ENCODE peak calls at places on chromosomes 6 and 20, in seven cellular contexts. S is BJ; F is GM12865; L is AG10803; Y is naive thymus-derived CD4-positive, alpha-beta T cell; X is fibroblast of mammary gland; C is WERI-Rb-1. P is an unnamed sample.

GRCh38 chr6:125104425-125104824 is 49.1 kb upstream of the TPD52L1 start:
- DNase-seq in L (peak), S (peak), C (no peak), F (no peak), X (peak), Y (no peak), P (no peak)

GRCh38 chr20:34112600-34113061 is 588 bp upstream of the EIF2S2 start:
- DNase-seq in Y (no peak), F (peak), X (peak), S (peak), L (peak), C (peak), P (no peak)

GRCh38 chr6:35363293-35363750 is 21.0 kb downstream of the PPARD start:
- DNase-seq in L (peak), F (no peak), S (peak), X (peak), Y (no peak), C (no peak), P (no peak)

GRCh38 chr20:47764154-47764734 is 21.0 kb downstream of the SULF2 start:
- DNase-seq in F (peak), S (no peak), X (no peak), C (no peak), Y (no peak), L (no peak), P (peak)

GRCh38 chr6:3283641-3284435 is 25.1 kb downstream of the PSMG4 start:
- DNase-seq in C (no peak), Y (no peak), F (no peak), S (no peak), L (no peak), X (no peak), P (no peak)

GRCh38 chr6:167952512-167952859 is 45.0 kb upstream of the KIF25 start:
- DNase-seq in X (no peak), S (no peak), L (no peak), Y (no peak), F (no peak), C (no peak), P (no peak)

GRCh38 chr6:135586844-135587243 is 89.3 kb upstream of the AHI1 start:
- DNase-seq in S (no peak), C (no peak), X (no peak), F (peak), L (no peak), Y (peak), P (no peak)

GRCh38 chr6:130517444-130517931 is 151.7 kb downstream of the TMEM200A start:
- DNase-seq in Y (no peak), L (peak), X (peak), C (no peak), S (no peak), F (peak), P (no peak)

GRCh38 chr20:9978395-9979004 is 56.3 kb upstream of the ANKEF1 start:
- DNase-seq in X (peak), Y (peak), L (peak), C (peak), S (peak), F (peak), P (peak)

GRCh38 chr6:100096356-100096755 is 102.3 kb upstream of the MCHR2 start:
- DNase-seq in F (no peak), S (no peak), Y (no peak), L (no peak), C (no peak), X (peak), P (no peak)

GRCh38 chr20:20412750-20413149 is 44.8 kb downstream of the INSM1 start:
- DNase-seq in F (no peak), S (no peak), C (no peak), X (no peak), Y (no peak), L (no peak), P (no peak)

GRCh38 chr20:25361287-25361683 is 29.4 kb downstream of the ABHD12 start:
- DNase-seq in S (no peak), C (no peak), X (no peak), Y (no peak), F (no peak), L (peak), P (no peak)

GRCh38 chr6:116513224-116513875 is 1.9 kb downstream of the CALHM5 start:
- DNase-seq in L (no peak), S (no peak), Y (no peak), X (no peak), C (no peak), F (no peak), P (no peak)

GRCh38 chr20:46021361-46022359 is 7.4 kb upstream of the SLC12A5 start:
- DNase-seq in F (peak), X (no peak), L (no peak), Y (no peak), C (peak), S (no peak), P (peak)

GRCh38 chr6:23021487-23021886 is 452.1 kb downstream of the HDGFL1 start:
- DNase-seq in S (no peak), F (no peak), C (no peak), X (no peak), L (no peak), Y (no peak), P (no peak)

GRCh38 chr20:45621593-45621992 is 7.9 kb upstream of the WFDC10A start:
- DNase-seq in C (no peak), L (no peak), S (no peak), F (no peak), X (no peak), Y (no peak), P (no peak)

GRCh38 chr6:66361886-66362285 is 654.9 kb upstream of the EYS start:
- DNase-seq in F (no peak), L (no peak), C (no peak), Y (no peak), X (no peak), S (no peak), P (no peak)

GRCh38 chr6:118467181-118467580 is 80.9 kb upstream of the PLN start:
- DNase-seq in L (no peak), C (no peak), S (no peak), F (peak), X (no peak), Y (no peak), P (no peak)

GRCh38 chr6:25014806-25015560 is 79.2 kb upstream of the RIPOR2 start:
- DNase-seq in L (peak), S (peak), C (no peak), Y (peak), F (peak), X (peak), P (no peak)

GRCh38 chr6:157263146-157263545 is 60.2 kb downstream of the TMEM242 start:
- DNase-seq in X (no peak), S (no peak), C (no peak), Y (no peak), L (no peak), F (no peak), P (no peak)

GRCh38 chr6:166494757-166495486 is 91.6 kb downstream of the RAMACL start:
- DNase-seq in F (no peak), C (no peak), X (no peak), Y (no peak), L (no peak), S (no peak), P (no peak)

GRCh38 chr20:33332905-33333456 is 50.0 kb downstream of the BPIFB1 start:
- DNase-seq in L (no peak), X (no peak), F (no peak), S (no peak), C (no peak), Y (no peak), P (no peak)

GRCh38 chr20:11267762-11268335 is 594.0 kb upstream of the JAG1 start:
- DNase-seq in Y (no peak), F (no peak), C (no peak), L (no peak), S (no peak), X (no peak), P (no peak)

GRCh38 chr6:31734703-31735500 is 1.4 kb downstream of the CLIC1 start:
- DNase-seq in Y (no peak), X (peak), S (no peak), L (peak), F (peak), C (peak), P (peak)

GRCh38 chr6:165831812-165832470 is 168.9 kb upstream of the PDE10A start:
- DNase-seq in X (no peak), L (no peak), F (no peak), C (no peak), Y (no peak), S (no peak), P (peak)

GRCh38 chr6:136625293-136625692 is 75.1 kb upstream of the MAP7 start:
- DNase-seq in Y (no peak), S (no peak), C (no peak), F (no peak), L (no peak), X (no peak), P (no peak)

GRCh38 chr20:38083338-38084048 is 49.9 kb downstream of the RPRD1B start:
- DNase-seq in Y (no peak), F (peak), X (no peak), L (no peak), S (no peak), C (no peak), P (no peak)

GRCh38 chr6:7730852-7731251 is 5.0 kb downstream of the BMP6 start:
- DNase-seq in C (no peak), S (peak), X (peak), F (no peak), L (peak), Y (no peak), P (no peak)

GRCh38 chr6:89793586-89793985 is 26.0 kb downstream of the MDN1 start:
- DNase-seq in C (no peak), Y (no peak), S (no peak), L (no peak), X (no peak), F (no peak), P (no peak)

GRCh38 chr6:12222405-12223366 is 67.5 kb upstream of the EDN1 start:
- DNase-seq in S (no peak), F (no peak), X (no peak), C (no peak), L (no peak), Y (no peak), P (no peak)

GRCh38 chr6:148193063-148193680 is 149.5 kb upstream of the SASH1 start:
- DNase-seq in S (no peak), C (no peak), L (no peak), F (no peak), Y (no peak), X (peak), P (no peak)

GRCh38 chr20:50259705-50260479 is 69.3 kb downstream of the CEBPB start:
- DNase-seq in X (no peak), Y (no peak), L (no peak), F (no peak), S (no peak), C (no peak), P (no peak)

GRCh38 chr6:83055366-83055964 is 10.2 kb downstream of the UBE3D start:
- DNase-seq in S (no peak), C (peak), X (peak), Y (peak), L (peak), F (peak), P (no peak)

GRCh38 chr6:44430322-44430721 is 42.8 kb downstream of the CDC5L start:
- DNase-seq in F (no peak), L (peak), S (no peak), Y (no peak), C (no peak), X (no peak), P (no peak)

GRCh38 chr20:50369225-50370035 is 140.8 kb upstream of the PTPN1 start:
- DNase-seq in X (no peak), S (no peak), Y (no peak), F (no peak), C (no peak), L (no peak), P (no peak)

GRCh38 chr20:38608188-38608587 is 6.6 kb downstream of the ARHGAP40 start:
- DNase-seq in F (no peak), L (no peak), S (no peak), Y (no peak), X (no peak), C (no peak), P (no peak)

GRCh38 chr20:34365765-34366213 is 2.7 kb downstream of the ITCH start:
- DNase-seq in L (no peak), X (no peak), C (no peak), S (no peak), F (peak), Y (no peak), P (peak)

GRCh38 chr6:18350728-18351127 is 36.4 kb upstream of the RNF144B start:
- DNase-seq in C (no peak), Y (no peak), L (no peak), F (no peak), S (no peak), X (no peak), P (no peak)

GRCh38 chr6:35663001-35663400 is 25.7 kb downstream of the FKBP5 start:
- DNase-seq in C (peak), F (no peak), L (no peak), S (no peak), X (peak), Y (no peak), P (no peak)

GRCh38 chr6:158545043-158545966 is 14.6 kb upstream of the TMEM181 start:
- DNase-seq in F (no peak), Y (no peak), L (no peak), S (no peak), C (no peak), X (no peak), P (no peak)

DNA sequence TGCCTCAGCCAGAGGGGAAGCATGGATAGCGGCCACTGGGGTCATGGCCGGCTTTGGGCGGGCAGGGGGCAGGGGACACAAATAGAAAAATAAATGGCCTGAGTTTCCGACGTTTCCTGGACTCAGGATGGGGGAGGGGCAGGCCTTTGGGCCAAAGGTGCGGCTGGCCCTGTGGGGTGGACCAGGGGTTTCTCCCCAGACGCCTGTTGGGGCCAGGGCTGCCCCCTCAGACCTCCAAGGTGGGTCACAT is 6.4 kb upstream of the TCEA2 start:
- DNase-seq in S (no peak), L (no peak), Y (no peak), F (no peak), C (no peak), X (no peak), P (no peak)
- H3K4me3 ChIP-seq in S (no peak), L (no peak), Y (no peak), F (no peak), C (no peak), X (no peak), P (no peak)

DNA sequence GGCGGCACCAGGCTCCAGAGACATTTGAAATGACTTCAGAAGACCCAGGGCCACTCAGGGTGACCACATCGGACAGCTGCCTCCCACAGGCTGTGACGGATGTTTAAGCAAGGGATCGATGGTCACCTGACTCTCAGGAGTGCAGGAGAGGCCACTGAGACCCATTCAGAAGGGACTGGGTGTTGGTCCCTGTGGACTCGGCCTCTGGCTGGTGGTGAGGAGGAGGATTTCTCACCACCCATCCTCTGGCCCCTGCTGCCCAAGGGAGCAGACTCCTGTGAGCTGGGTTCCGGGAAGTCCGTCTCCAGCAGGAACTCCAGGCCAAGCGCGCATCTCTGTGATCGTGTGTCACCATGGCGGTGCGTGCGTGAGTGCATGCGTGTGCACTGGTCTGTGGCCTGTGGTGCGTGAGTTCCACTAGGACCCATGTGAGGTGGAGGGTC is 25.5 kb downstream of the NPEPL1 start:
- DNase-seq in F (no peak), S (no peak), C (no peak), Y (no peak), L (no peak), X (no peak), P (no peak)
- H3K4me3 ChIP-seq in F (no peak), S (no peak), C (no peak), Y (no peak), L (no peak), X (no peak), P (no peak)

GRCh38 chr6:145490068-145490467 is 245.3 kb downstream of the EPM2A start:
- DNase-seq in Y (no peak), F (no peak), X (no peak), L (no peak), C (no peak), S (no peak), P (peak)
- H3K4me3 ChIP-seq in Y (no peak), F (no peak), X (no peak), L (no peak), C (no peak), S (no peak), P (no peak)

DNA sequence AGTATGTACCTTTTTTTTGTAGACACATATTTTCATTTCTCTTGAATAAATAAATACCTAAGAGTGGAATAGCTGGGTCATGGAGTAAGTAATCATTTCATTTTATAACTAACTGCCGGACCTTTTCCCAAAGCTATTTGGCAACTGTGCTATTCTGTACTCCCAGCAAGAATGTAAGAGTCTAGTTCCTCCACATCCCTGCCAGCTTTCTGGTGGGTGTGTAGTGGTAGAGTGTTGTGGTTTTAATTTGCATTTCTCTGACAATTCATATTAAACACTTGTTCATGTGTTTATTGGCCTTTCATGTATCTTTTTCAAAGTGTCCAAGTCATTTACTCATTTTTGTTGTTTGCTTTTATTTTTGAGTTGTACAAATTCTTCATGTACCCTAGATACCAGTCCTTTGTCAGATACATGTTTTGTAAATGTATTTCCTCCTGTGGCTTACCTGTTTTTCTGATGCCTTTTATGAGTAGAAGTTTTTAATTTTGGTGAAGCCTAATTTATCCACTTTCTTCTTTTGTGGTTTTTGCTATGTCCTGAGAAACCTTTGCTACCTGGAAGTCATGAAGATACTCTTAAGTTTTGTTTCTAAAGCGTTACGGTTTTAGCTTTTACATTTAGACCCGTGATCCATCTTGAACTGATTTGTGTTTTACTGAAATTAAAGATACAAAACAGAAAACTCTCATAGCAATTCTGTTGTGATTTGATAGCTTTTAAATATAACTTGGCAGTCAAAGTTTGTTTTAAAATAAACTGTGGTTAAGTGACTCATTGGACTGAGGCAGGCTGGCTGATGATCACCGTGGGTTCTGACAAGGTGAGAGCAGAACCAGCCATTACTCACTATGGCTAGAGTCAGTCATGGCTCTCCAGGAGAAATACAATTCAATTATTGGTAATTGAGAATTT is 7.9 kb downstream of the MYLIP start:
- DNase-seq in L (peak), S (peak), C (no peak), X (peak), F (peak), Y (peak), P (no peak)
- H3K4me3 ChIP-seq in L (no peak), S (no peak), C (no peak), X (no peak), F (no peak), Y (peak), P (no peak)

GRCh38 chr20:57432874-57433491 is 41.8 kb downstream of the RBM38 start:
- DNase-seq in S (no peak), L (peak), X (no peak), C (no peak), Y (peak), F (peak), P (peak)
- H3K4me3 ChIP-seq in S (no peak), L (no peak), X (no peak), C (no peak), Y (peak), F (no peak), P (peak)

GRCh38 chr6:21592953-21593352 is 598 bp upstream of the SOX4 start:
- DNase-seq in C (no peak), Y (no peak), X (no peak), S (no peak), F (no peak), L (no peak), P (no peak)
- H3K4me3 ChIP-seq in C (peak), Y (peak), X (peak), S (peak), F (peak), L (peak), P (peak)